ENCODE peak calls at places on chromosome 15, in eight cellular contexts. P is LoVo, X is NCI-H1105 treated with DMSO at 0.1 percent for 48 hours, J is activated gamma-delta T cell treated with Interleukin-2 at 50 U/mL for 16 hours, E is D721Med, T is Panc1, F is GM04504, U is H7. K is an unnamed sample.

GRCh38 chr15:95522533-95522932 is 808.0 kb upstream of the NR2F2 start:
- DNase-seq in P (no peak), X (no peak), J (no peak), E (no peak), T (no peak), F (no peak), U (no peak), K (no peak)

GRCh38 chr15:59300618-59301139 is 72.0 kb downstream of the MYO1E start:
- DNase-seq in P (peak), X (peak), J (no peak), E (no peak), T (no peak), F (no peak), U (no peak), K (no peak)

GRCh38 chr15:77826006-77826695 is 193.4 kb upstream of the LINGO1 start:
- DNase-seq in P (no peak), X (no peak), J (no peak), E (no peak), T (no peak), F (no peak), U (no peak), K (no peak)

GRCh38 chr15:98776607-98777281 is 128.4 kb downstream of the IGF1R start:
- DNase-seq in P (no peak), X (no peak), J (peak), E (no peak), T (no peak), F (peak), U (no peak), K (peak)

GRCh38 chr15:69154026-69154425 is 6.4 kb upstream of the GLCE start:
- DNase-seq in P (no peak), X (no peak), J (no peak), E (no peak), T (no peak), F (no peak), U (no peak), K (no peak)

GRCh38 chr15:90513448-90513847 is 16.3 kb upstream of the CRTC3 start:
- DNase-seq in P (peak), X (no peak), J (no peak), E (no peak), T (no peak), F (no peak), U (no peak), K (no peak)

GRCh38 chr15:45376300-45376928 is 1.9 kb downstream of the GATM start:
- DNase-seq in P (no peak), X (no peak), J (no peak), E (no peak), T (no peak), F (no peak), U (no peak), K (no peak)

GRCh38 chr15:71811752-71812735 is 1.7 kb downstream of the NR2E3 start:
- DNase-seq in P (no peak), X (no peak), J (no peak), E (no peak), T (no peak), F (no peak), U (peak), K (no peak)

GRCh38 chr15:40052604-40053003 is 13.6 kb upstream of the SRP14 start:
- DNase-seq in P (no peak), X (no peak), J (no peak), E (no peak), T (no peak), F (no peak), U (peak), K (no peak)

GRCh38 chr15:96767703-96768434 is 437.4 kb downstream of the NR2F2 start:
- DNase-seq in P (peak), X (no peak), J (no peak), E (no peak), T (no peak), F (no peak), U (no peak), K (no peak)

GRCh38 chr15:71506946-71507345 is 303.4 kb upstream of the NR2E3 start:
- DNase-seq in P (no peak), X (no peak), J (no peak), E (no peak), T (no peak), F (no peak), U (no peak), K (no peak)

GRCh38 chr15:33580526-33580925 is 269.8 kb downstream of the RYR3 start:
- DNase-seq in P (no peak), X (no peak), J (no peak), E (no peak), T (no peak), F (no peak), U (no peak), K (no peak)

GRCh38 chr15:58724471-58724870 is 25.0 kb downstream of the ADAM10 start:
- DNase-seq in P (no peak), X (no peak), J (no peak), E (no peak), T (no peak), F (no peak), U (no peak), K (no peak)

GRCh38 chr15:59299919-59300617 is 72.6 kb downstream of the MYO1E start:
- DNase-seq in P (peak), X (no peak), J (peak), E (no peak), T (peak), F (peak), U (no peak), K (peak)

GRCh38 chr15:31259562-31260252 is 66.9 kb upstream of the KLF13 start:
- DNase-seq in P (no peak), X (no peak), J (no peak), E (no peak), T (no peak), F (no peak), U (peak), K (no peak)

GRCh38 chr15:92421980-92422379 is 28.3 kb downstream of the ST8SIA2 start:
- DNase-seq in P (no peak), X (no peak), J (no peak), E (no peak), T (no peak), F (no peak), U (no peak), K (no peak)

GRCh38 chr15:39784125-39784524 is 1.5 kb upstream of the FSIP1 start:
- DNase-seq in P (no peak), X (no peak), J (no peak), E (no peak), T (no peak), F (no peak), U (no peak), K (no peak)

GRCh38 chr15:99719096-99719541 is 14.1 kb downstream of the LYSMD4 start:
- DNase-seq in P (no peak), X (no peak), J (no peak), E (no peak), T (no peak), F (no peak), U (no peak), K (no peak)

GRCh38 chr15:73628976-73629854 is 4.0 kb downstream of the NPTN start:
- DNase-seq in P (no peak), X (no peak), J (no peak), E (no peak), T (no peak), F (no peak), U (no peak), K (no peak)